ENCODE peak calls at places on chromosomes 12 and 14, in four cellular contexts. C is mesendoderm, T is IMR-90, E is H1. Y is an unnamed sample.

GRCh38 chr12:15728118-15728598 is 61.0 kb downstream of the EPS8 start:
- DNase-seq in E (no peak), T (peak), C (no peak), Y (no peak)

GRCh38 chr14:69107407-69108003 is 45.4 kb downstream of the DCAF5 start:
- DNase-seq in C (peak), E (no peak), T (peak), Y (peak)

GRCh38 chr12:131390408-131391100 is 320.3 kb upstream of the SFSWAP start:
- DNase-seq in T (no peak), E (peak), C (peak), Y (peak)

GRCh38 chr14:106530423-106531107 is 1004.2 kb downstream of the TMEM121 start:
- DNase-seq in E (no peak), C (peak), T (no peak), Y (no peak)

GRCh38 chr12:129161511-129161910 is 308.2 kb downstream of the GLT1D1 start:
- DNase-seq in E (no peak), T (no peak), C (no peak), Y (no peak)

GRCh38 chr14:95683793-95684192 is 2.4 kb upstream of the TCL1B start:
- DNase-seq in T (no peak), E (no peak), C (peak), Y (peak)

GRCh38 chr14:92297818-92298595 is 25.0 kb upstream of the SLC24A4 start:
- DNase-seq in E (no peak), C (no peak), T (no peak), Y (no peak)

GRCh38 chr14:75559451-75560187 is 18.8 kb upstream of the FLVCR2 start:
- DNase-seq in T (peak), C (peak), E (no peak), Y (no peak)

GRCh38 chr12:40033260-40033649 is 72.6 kb downstream of the SLC2A13 start:
- DNase-seq in C (no peak), E (no peak), T (no peak), Y (no peak)

GRCh38 chr14:104370256-104370870 is 209.2 kb upstream of the C14orf180 start:
- DNase-seq in C (peak), T (no peak), E (peak), Y (peak)

GRCh38 chr14:63229330-63230059 is 25.3 kb downstream of the RHOJ start:
- DNase-seq in C (no peak), E (no peak), T (no peak), Y (no peak)

GRCh38 chr12:132066345-132066685 is 77.8 kb downstream of the DDX51 start:
- DNase-seq in E (no peak), T (no peak), C (no peak), Y (no peak)

GRCh38 chr12:54052745-54053624 is 650 bp upstream of the HOXC4 start:
- DNase-seq in T (no peak), C (peak), E (no peak), Y (peak)

GRCh38 chr14:38786921-38787320 is 316.1 kb downstream of the SEC23A start:
- DNase-seq in T (no peak), C (no peak), E (no peak), Y (no peak)

GRCh38 chr12:108685469-108686247 is 45.7 kb downstream of the CORO1C start:
- DNase-seq in T (no peak), C (no peak), E (no peak), Y (no peak)

GRCh38 chr14:73744175-73744867 is 30.1 kb upstream of the PNMA1 start:
- DNase-seq in C (no peak), E (no peak), T (no peak), Y (no peak)

GRCh38 chr12:104643921-104644669 is 187.3 kb downstream of the CHST11 start:
- DNase-seq in E (no peak), T (no peak), C (no peak), Y (no peak)

GRCh38 chr12:51752490-51752889 is 96.0 kb downstream of the FIGNL2 start:
- DNase-seq in C (peak), E (no peak), T (peak), Y (no peak)

GRCh38 chr12:15276088-15276698 is 46.1 kb upstream of the PTPRO start:
- DNase-seq in T (peak), E (no peak), C (peak), Y (no peak)

GRCh38 chr14:102527255-102528232 is 18.0 kb upstream of the ANKRD9 start:
- DNase-seq in T (no peak), C (no peak), E (no peak), Y (no peak)

GRCh38 chr12:39332661-39333175 is 110.2 kb downstream of the KIF21A start:
- DNase-seq in E (no peak), C (no peak), T (no peak), Y (no peak)

GRCh38 chr12:128339121-128339520 is 72.2 kb downstream of the TMEM132C start:
- DNase-seq in E (no peak), C (peak), T (no peak), Y (peak)

GRCh38 chr12:30965613-30965985 is 39.1 kb downstream of the TSPAN11 start:
- DNase-seq in C (peak), E (no peak), T (no peak), Y (peak)

GRCh38 chr12:110563702-110564470 is 19.2 kb downstream of the PPTC7 start:
- DNase-seq in C (no peak), E (no peak), T (peak), Y (no peak)

GRCh38 chr12:21823581-21823980 is 49.1 kb upstream of the KCNJ8 start:
- DNase-seq in E (no peak), C (no peak), T (no peak), Y (no peak)

GRCh38 chr12:23204933-23205778 is 580.2 kb downstream of the ETNK1 start:
- DNase-seq in C (peak), T (peak), E (no peak), Y (no peak)

GRCh38 chr12:107359382-107359781 is 266.0 kb upstream of the CRY1 start:
- DNase-seq in C (peak), T (peak), E (no peak), Y (no peak)

GRCh38 chr12:113109360-113109759 is 26.2 kb downstream of the RASAL1 start:
- DNase-seq in C (no peak), T (no peak), E (no peak), Y (no peak)

GRCh38 chr14:76876076-76876475 is 49.9 kb downstream of the LRRC74A start:
- DNase-seq in C (peak), E (peak), T (peak), Y (peak)

GRCh38 chr12:13074396-13075113 is 28.9 kb downstream of the GSG1 start:
- DNase-seq in T (peak), E (no peak), C (no peak), Y (no peak)

GRCh38 chr12:4956054-4956453 is 46.3 kb downstream of the KCNA1 start:
- DNase-seq in T (no peak), E (no peak), C (peak), Y (no peak)

GRCh38 chr12:79826267-79827128 is 108.4 kb downstream of the PPP1R12A start:
- DNase-seq in E (no peak), C (no peak), T (no peak), Y (no peak)

GRCh38 chr12:106141003-106141402 is 2.2 kb upstream of the NUAK1 start:
- DNase-seq in C (no peak), T (no peak), E (no peak), Y (no peak)

GRCh38 chr12:106140223-106140986 is 1.7 kb upstream of the NUAK1 start:
- DNase-seq in T (no peak), C (no peak), E (no peak), Y (no peak)

GRCh38 chr12:106138646-106139421 is at the start of gene NUAK1:
- DNase-seq in E (no peak), T (peak), C (peak), Y (peak)

GRCh38 chr12:106138279-106138645 is 492 bp downstream of the NUAK1 start:
- DNase-seq in E (no peak), T (no peak), C (no peak), Y (no peak)

DNA sequence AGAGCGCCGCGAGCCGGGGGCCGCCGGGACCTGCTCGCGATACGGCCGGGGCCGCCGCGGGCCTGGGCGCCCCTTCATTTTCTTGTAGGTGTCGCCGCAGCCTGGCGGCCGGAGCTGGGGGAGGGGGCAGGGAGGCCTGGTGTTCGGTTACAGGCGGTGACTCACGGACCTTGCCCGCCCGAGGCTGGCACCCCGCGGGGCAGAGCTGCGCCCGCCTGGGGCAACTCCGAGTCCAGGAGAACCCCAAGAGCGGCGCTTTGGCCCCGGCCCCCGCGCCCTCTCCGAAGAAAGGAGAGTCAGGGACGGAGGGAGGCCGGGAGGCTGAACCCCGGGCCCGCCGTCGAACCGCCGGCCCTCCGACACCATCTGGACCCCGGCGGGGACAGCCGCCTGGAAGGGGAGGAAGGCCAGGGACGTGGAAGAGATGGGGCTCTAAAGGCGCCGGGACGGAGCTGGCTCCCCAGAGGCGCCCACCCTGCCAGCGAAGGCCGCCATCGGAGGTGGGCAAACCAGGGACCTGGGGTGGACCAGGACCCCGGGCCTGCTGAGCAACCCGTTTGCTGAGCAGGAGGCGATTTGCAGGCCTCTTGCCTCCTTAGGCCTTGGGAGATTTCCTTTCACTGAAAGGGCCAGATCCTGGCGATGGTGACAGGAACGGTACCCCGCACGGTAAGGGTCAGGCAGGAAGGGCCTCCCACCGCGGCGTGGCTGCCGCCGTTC is 828 bp upstream of the NUAK1 start:
- DNase-seq in T (peak), C (peak), E (peak), Y (peak)
- H4K5ac ChIP-seq in T (peak), C (no peak), E (peak), Y (no peak)

DNA sequence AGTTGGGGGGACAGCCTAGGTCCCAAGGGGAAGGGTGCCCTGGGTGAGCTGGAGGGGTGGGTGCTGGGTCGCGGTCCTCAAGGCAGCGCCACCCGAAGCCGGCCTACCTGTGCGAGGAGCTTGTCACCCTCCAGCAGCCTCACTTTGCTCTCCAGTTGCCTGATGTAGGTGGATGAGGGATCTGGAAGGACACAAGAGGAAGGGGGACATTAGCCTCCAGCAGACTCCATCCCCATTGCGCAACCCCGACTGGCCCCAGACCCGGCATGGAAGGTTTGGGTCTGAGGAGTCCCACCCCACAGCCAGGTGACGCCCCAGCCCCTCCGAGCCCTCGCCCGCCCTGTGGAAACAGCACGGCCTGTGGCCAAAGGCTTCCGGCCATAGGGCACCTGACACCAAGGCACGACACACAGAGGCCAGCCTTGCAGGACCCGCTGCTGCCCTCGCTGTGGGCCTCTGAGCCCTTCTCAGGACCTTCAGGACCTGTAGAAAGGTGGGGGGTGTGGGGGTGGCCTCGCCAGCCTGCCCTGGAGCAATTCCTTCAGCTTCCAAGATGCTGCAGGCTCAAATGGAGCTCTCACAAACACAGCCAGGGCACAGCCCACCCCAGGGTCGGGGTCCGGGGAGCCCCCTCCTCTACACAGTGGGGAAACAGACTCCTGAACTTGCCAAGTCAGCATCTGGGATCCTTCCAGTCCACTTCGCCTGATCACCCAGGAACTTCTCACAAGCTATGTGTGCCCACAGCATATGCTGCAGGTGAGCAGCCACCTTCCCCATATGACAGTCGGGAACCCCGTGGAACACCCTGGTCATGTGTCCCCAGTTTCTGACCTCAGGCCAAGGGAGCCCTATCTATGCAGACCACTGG is 54.9 kb downstream of the CCNK start:
- DNase-seq in C (no peak), T (no peak), E (no peak), Y (no peak)
- H2BK5ac ChIP-seq in C (no peak), T (peak), E (no peak), Y (no peak)

DNA sequence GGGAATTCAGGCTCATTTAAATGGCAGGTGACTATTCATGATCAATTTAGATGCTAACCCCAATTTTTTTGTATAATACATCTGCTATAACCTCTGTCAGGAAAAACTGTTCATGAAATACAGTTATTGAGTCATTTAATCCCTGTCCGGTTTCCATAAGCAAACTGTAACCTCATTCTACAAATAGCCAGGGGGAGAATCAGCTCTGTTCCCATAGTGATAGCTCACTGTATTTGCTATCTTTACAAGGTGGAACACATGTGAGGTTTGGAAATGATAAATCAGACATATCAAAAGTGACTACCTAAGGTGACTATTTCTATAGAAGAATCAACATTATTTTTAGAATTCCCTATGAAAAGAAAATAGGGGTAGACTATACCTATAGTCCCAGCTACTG is 38.6 kb upstream of the VPS33A start:
- DNase-seq in C (no peak), T (peak), E (no peak), Y (no peak)
- H3K27ac ChIP-seq in C (no peak), T (no peak), E (no peak), Y (no peak)

GRCh38 chr14:23604675-23605170 is 26.1 kb upstream of the JPH4 start:
- DNase-seq in C (peak), E (no peak), T (no peak), Y (no peak)
- H4K5ac ChIP-seq in C (no peak), E (no peak), T (no peak), Y (no peak)

DNA sequence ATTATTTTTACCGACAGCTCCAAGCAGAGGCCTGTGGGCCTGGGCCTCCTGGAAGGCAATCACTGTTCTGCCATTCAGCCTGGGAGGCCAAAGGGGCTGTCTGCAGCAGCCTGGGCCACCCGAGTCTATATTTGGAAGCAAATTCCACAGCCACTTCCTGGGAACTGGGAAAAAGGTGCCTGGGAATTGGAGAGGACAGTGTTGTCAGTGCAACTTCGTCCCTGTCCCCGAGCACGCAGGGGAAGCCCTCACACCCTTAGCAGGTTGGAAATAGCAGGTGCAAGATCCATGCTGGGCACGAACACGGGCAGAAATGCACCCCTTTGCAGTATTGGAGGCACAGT is 9.6 kb upstream of the TBX5 start:
- DNase-seq in T (no peak), E (no peak), C (no peak), Y (no peak)
- H2BK5ac ChIP-seq in T (no peak), E (no peak), C (no peak), Y (no peak)

DNA sequence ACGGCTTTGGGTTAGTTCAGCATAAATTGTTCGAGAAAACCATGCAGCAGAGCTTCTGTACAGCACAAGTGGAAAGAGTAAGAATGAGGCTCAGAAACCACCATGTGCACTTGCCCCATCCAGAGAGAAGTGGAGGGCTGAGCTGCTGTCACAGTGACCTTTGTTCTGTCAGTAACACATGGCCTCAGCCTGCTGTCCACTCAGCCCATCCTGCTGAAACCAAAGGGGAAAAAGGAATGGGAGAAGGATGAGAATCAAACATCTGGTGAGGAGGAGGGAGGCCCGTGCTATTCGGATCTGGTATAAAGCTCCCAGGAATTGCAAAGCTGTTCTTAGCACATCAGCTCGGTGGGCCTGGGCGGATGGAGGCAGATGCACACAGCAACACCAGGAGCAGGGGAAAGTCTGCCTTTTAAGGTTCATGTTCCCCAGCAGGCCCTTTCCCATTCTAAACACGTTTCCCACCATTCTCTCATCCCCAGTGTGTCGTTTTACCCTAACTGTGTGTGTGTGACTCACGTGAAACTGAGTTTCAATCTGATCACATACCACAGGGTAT is 36.7 kb downstream of the RTRAF start:
- DNase-seq in T (peak), E (no peak), C (no peak), Y (no peak)
- H3K27ac ChIP-seq in T (peak), E (no peak), C (no peak), Y (no peak)

GRCh38 chr14:61519735-61520134 is 175.6 kb upstream of the HIF1A start:
- DNase-seq in T (no peak), C (no peak), E (no peak), Y (no peak)

GRCh38 chr14:61523751-61524150 is 171.6 kb upstream of the HIF1A start:
- DNase-seq in E (no peak), C (no peak), T (no peak), Y (no peak)

GRCh38 chr14:61524211-61524806 is 171.0 kb upstream of the HIF1A start:
- DNase-seq in T (peak), C (no peak), E (no peak), Y (no peak)

GRCh38 chr14:61520546-61520945 is 174.8 kb upstream of the HIF1A start:
- DNase-seq in C (no peak), T (no peak), E (no peak), Y (no peak)

DNA sequence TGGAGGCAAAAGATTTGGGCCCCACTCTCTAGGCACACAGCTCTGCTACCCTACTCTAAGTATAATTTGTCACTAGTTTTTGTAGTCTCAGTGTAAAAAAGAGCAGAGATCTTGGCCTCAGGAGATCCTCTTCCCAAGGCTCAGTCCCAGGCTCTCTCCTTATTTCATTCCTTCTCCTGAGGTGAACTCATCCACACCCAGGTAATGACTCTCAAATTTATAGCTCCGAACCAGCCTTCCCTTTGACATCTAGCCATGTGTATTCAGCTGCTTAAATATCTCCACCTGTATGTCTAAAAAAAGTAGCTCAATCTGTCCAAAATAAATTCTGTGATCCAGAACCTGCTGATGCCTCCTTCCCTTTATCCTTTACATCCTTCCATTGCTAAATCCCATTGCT is 173.5 kb upstream of the HIF1A start:
- DNase-seq in T (no peak), E (no peak), C (no peak), Y (no peak)
- H4K5ac ChIP-seq in T (no peak), E (no peak), C (no peak), Y (no peak)

GRCh38 chr12:124916370-124917134 is 2.1 kb upstream of the UBC start:
- DNase-seq in T (peak), E (no peak), C (peak), Y (no peak)
- H2BK5ac ChIP-seq in T (peak), E (peak), C (peak), Y (no peak)

Y was measured in H9.